ENCODE peak calls at places on chromosomes 5 and 9, in four cellular contexts. O is epithelial cell of proximal tubule; A is brain microvascular endothelial cell; G is CD8-positive, alpha-beta T cell. F is an unnamed sample.

GRCh38 chr9:14907360-14907685 is 2.9 kb downstream of the FREM1 start:
- DNase-seq in O (no peak), A (no peak), G (no peak), F (no peak)

GRCh38 chr5:35038891-35039290 is 8.9 kb downstream of the AGXT2 start:
- DNase-seq in O (no peak), A (no peak), G (no peak), F (no peak)

GRCh38 chr5:152329896-152330295 is 75.2 kb downstream of the NMUR2 start:
- DNase-seq in O (no peak), A (no peak), G (no peak), F (no peak)

GRCh38 chr5:132433141-132433540 is 57.4 kb downstream of the IRF1 start:
- DNase-seq in O (no peak), A (no peak), G (no peak), F (no peak)

GRCh38 chr5:133285583-133286021 is 233.8 kb downstream of the HSPA4 start:
- DNase-seq in O (peak; percentile 42), A (no peak), G (no peak), F (no peak)

GRCh38 chr5:74647096-74647495 is 6.6 kb upstream of the ENC1 start:
- DNase-seq in O (no peak), A (no peak), G (no peak), F (no peak)

GRCh38 chr9:127255692-127256091 is 8.9 kb upstream of the GARNL3 start:
- DNase-seq in O (no peak), A (no peak), G (no peak), F (no peak)

GRCh38 chr9:88949961-88950340 is 41.3 kb upstream of the S1PR3 start:
- DNase-seq in O (no peak), A (peak; percentile 37), G (no peak), F (no peak)

GRCh38 chr9:135582966-135583685 is 21.6 kb downstream of the PAEP start:
- DNase-seq in O (no peak), A (no peak), G (no peak), F (no peak)

GRCh38 chr5:123036391-123037103 is at the start of gene PPIC:
- DNase-seq in O (no peak), A (peak; percentile 62), G (no peak), F (peak; percentile 49)

GRCh38 chr5:59193616-59194319 is 610.9 kb downstream of the RAB3C start:
- DNase-seq in O (peak; percentile 98), A (peak; percentile 99), G (no peak), F (no peak)

GRCh38 chr9:37246825-37247224 is 126.5 kb downstream of the ZCCHC7 start:
- DNase-seq in O (no peak), A (no peak), G (no peak), F (no peak)

GRCh38 chr5:56277573-56277972 is 44.4 kb upstream of the ANKRD55 start:
- DNase-seq in O (no peak), A (no peak), G (no peak), F (no peak)

GRCh38 chr5:75243100-75243499 is 6.4 kb upstream of the ANKRD31 start:
- DNase-seq in O (no peak), A (no peak), G (no peak), F (no peak)

GRCh38 chr5:175589714-175590113 is 68.2 kb upstream of the HRH2 start:
- DNase-seq in O (no peak), A (no peak), G (no peak), F (no peak)

GRCh38 chr5:173188280-173188679 is 43.9 kb downstream of the BNIP1 start:
- DNase-seq in O (no peak), A (no peak), G (no peak), F (no peak)

GRCh38 chr5:139068060-139068459 is 130.1 kb downstream of the SIL1 start:
- DNase-seq in O (no peak), A (no peak), G (no peak), F (no peak)

GRCh38 chr5:147245381-147246055 is 10.7 kb downstream of the STK32A start:
- DNase-seq in O (no peak), A (no peak), G (no peak), F (no peak)

GRCh38 chr9:21542780-21543179 is 60.7 kb upstream of the IFNE start:
- DNase-seq in O (no peak), A (peak; percentile 43), G (no peak), F (no peak)

GRCh38 chr9:114275246-114275994 is 47.5 kb upstream of the ORM1 start:
- DNase-seq in O (no peak), A (no peak), G (no peak), F (no peak)

GRCh38 chr9:35105126-35105525 is 2.2 kb upstream of the STOML2 start:
- DNase-seq in O (no peak), A (no peak), G (no peak), F (no peak)

GRCh38 chr5:120298981-120299380 is 165.1 kb upstream of the PRR16 start:
- DNase-seq in O (no peak), A (no peak), G (no peak), F (no peak)

GRCh38 chr5:62780888-62781287 is 202.3 kb downstream of the LRRC70 start:
- DNase-seq in O (no peak), A (no peak), G (no peak), F (no peak)

GRCh38 chr5:166795756-166796155 is 1495.7 kb upstream of the WWC1 start:
- DNase-seq in O (no peak), A (no peak), G (no peak), F (no peak)

GRCh38 chr5:177301503-177302165 is 1.9 kb downstream of the RAB24 start:
- DNase-seq in O (no peak), A (no peak), G (no peak), F (no peak)

GRCh38 chr5:69035665-69036064 is 58.1 kb upstream of the SLC30A5 start:
- DNase-seq in O (no peak), A (no peak), G (no peak), F (no peak)

GRCh38 chr5:117731445-117731844 is 1156.8 kb upstream of the SEMA6A start:
- DNase-seq in O (no peak), A (no peak), G (no peak), F (no peak)

GRCh38 chr5:134509308-134510040 is 16.0 kb upstream of the JADE2 start:
- DNase-seq in O (no peak), A (no peak), G (no peak), F (no peak)

GRCh38 chr9:125511780-125512179 is 195.2 kb downstream of the MAPKAP1 start:
- DNase-seq in O (no peak), A (no peak), G (no peak), F (no peak)

GRCh38 chr9:118059520-118060278 is 355.5 kb downstream of the TLR4 start:
- DNase-seq in O (peak; percentile 2), A (peak; percentile 1), G (no peak), F (no peak)

GRCh38 chr5:101045689-101046088 is 142.6 kb upstream of the ST8SIA4 start:
- DNase-seq in O (no peak), A (no peak), G (no peak), F (no peak)

GRCh38 chr5:23025604-23026003 is 172.5 kb upstream of the CDH12 start:
- DNase-seq in O (no peak), A (no peak), G (no peak), F (no peak)

GRCh38 chr5:178120661-178121357 is 7.5 kb downstream of the N4BP3 start:
- DNase-seq in O (peak; percentile 39), A (peak; percentile 41), G (peak; percentile 87), F (peak; percentile 91)

GRCh38 chr5:115147052-115147451 is 22.7 kb downstream of the TRIM36 start:
- DNase-seq in O (no peak), A (no peak), G (no peak), F (no peak)

GRCh38 chr5:1380910-1381309 is 36.0 kb upstream of the CLPTM1L start:
- DNase-seq in O (no peak), A (no peak), G (no peak), F (no peak)

GRCh38 chr5:43294226-43294625 is 19.0 kb downstream of the HMGCS1 start:
- DNase-seq in O (no peak), A (peak; percentile 36), G (no peak), F (no peak)

GRCh38 chr5:10310073-10310779 is 2.5 kb upstream of the CMBL start:
- DNase-seq in O (no peak), A (peak; percentile 24), G (no peak), F (no peak)

GRCh38 chr9:89919171-89919681 is 314.4 kb downstream of the GADD45G start:
- DNase-seq in O (no peak), A (no peak), G (peak; percentile 12), F (no peak)

GRCh38 chr5:173314166-173314952 is 13.9 kb downstream of the STC2 start:
- DNase-seq in O (no peak), A (no peak), G (no peak), F (no peak)

DNA sequence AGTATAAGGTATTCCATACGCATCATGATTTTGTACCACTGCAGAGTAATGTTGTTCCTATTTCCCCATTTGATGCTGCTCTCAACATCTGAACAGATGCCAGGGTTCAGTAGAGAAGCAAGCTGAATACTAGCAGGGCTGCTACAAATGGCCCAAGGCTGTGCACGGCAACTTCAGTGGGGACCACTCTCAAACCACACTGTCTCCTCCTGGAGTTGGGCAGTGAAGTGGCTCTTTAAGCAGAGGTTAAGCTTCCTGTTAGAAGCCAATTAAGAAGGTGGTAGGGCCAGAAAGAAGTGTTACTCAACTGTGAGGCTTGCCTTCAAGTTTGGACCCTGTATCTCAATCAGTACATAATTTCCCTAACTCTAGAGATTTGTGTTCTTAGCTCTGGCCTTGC is 32.0 kb downstream of the TMEM245 start:
- DNase-seq in O (no peak), A (no peak), G (no peak), F (no peak)
- TF ChIP-seq CTCF in O (no peak), A (no peak), G (no peak), F (no peak)

DNA sequence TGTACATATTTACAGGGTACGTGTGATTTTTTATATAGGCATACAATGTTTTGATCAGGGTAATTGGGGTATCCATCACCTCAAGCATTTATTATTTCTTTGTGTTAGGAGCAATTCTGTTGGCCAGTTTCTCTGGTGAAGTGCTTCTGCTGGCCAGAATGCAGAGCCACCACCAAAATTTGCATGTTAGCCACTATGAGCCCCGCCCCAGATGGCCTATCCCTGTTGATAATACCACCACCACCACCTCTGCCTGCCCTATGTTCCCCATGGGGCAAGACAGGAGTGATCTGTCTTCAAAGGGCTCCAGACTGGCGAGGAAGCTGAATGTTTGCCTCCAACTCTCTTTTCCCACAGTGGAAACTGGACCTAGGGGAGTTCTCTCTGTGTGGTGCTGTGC is 26.0 kb upstream of the JAK2 start:
- DNase-seq in O (no peak), A (no peak), G (no peak), F (no peak)
- TF ChIP-seq CTCF in O (no peak), A (no peak), G (no peak), F (no peak)

DNA sequence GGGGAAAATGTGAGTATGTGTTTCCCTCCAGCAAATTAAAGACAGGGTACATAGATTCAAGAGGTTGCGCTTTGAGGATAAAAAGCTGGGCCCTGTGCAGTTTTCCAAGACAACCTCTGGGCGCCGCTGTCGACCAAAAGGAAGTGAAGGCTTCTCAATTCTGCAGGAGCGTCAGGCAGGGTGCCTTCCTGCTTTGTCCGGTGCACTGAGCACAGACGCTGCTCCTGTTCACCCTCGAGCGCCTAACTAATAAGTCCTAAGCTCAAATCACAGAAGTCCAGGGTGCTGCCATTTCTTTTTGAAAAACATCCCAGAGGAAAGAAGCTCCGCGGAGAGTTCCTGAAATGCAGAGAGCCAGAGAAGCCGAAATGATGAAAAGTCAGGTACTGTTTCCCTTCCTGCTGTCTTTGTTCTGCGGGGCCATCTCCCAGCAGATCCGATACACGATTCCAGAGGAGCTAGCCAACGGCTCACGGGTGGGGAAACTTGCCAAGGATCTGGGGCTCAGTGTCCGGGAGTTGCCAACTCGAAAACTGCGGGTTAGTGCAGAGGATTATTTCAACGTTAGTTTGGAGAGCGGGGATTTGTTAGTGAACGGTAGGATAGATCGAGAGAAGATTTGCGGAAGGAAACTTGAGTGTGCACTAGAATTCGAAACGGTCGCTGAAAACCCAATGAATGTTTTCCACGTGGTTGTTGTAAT is at the start of gene PCDHGB1:
- DNase-seq in O (no peak), A (peak; percentile 9), G (no peak), F (peak; percentile 63)
- TF ChIP-seq CTCF in O (peak; percentile 54), A (peak; percentile 63), G (no peak), F (peak; percentile 62)

GRCh38 chr9:23842531-23843129 is 16.6 kb upstream of the ELAVL2 start:
- DNase-seq in O (no peak), A (no peak), G (no peak), F (no peak)
- TF ChIP-seq CTCF in O (peak; percentile 39), A (no peak), G (no peak), F (peak; percentile 29)